ENCODE peak calls at places on chromosomes 6 and 20, in seven cellular contexts. One of them, this sample, is unnamed.

GRCh38 chr6:30238178-30238795 is 25.1 kb upstream of the TRIM26 start:
- DNase-seq in AG04450: no peak
- DNase-seq in kidney: no peak
- DNase-seq in ecto neural progenitor cell: no peak
- DNase-seq in mucosa of descending colon: no peak
- DNase-seq in NCI-H1092 treated with DMSO at 0.1 percent for 48 hours: no peak
- DNase-seq in spleen: no peak
- DNase-seq in this sample: no peak

GRCh38 chr6:6008648-6009421 is 2.1 kb upstream of the NRN1 start:
- DNase-seq in AG04450: no peak
- DNase-seq in kidney: peak
- DNase-seq in ecto neural progenitor cell: peak
- DNase-seq in mucosa of descending colon: peak
- DNase-seq in NCI-H1092 treated with DMSO at 0.1 percent for 48 hours: peak
- DNase-seq in spleen: peak
- DNase-seq in this sample: peak

GRCh38 chr20:14992071-14992654 is 654.8 kb upstream of the FLRT3 start:
- DNase-seq in AG04450: no peak
- DNase-seq in kidney: no peak
- DNase-seq in ecto neural progenitor cell: no peak
- DNase-seq in mucosa of descending colon: no peak
- DNase-seq in NCI-H1092 treated with DMSO at 0.1 percent for 48 hours: no peak
- DNase-seq in spleen: no peak
- DNase-seq in this sample: no peak

GRCh38 chr20:10686356-10687169 is 12.8 kb upstream of the JAG1 start:
- DNase-seq in AG04450: no peak
- DNase-seq in kidney: peak
- DNase-seq in ecto neural progenitor cell: peak
- DNase-seq in mucosa of descending colon: no peak
- DNase-seq in NCI-H1092 treated with DMSO at 0.1 percent for 48 hours: no peak
- DNase-seq in spleen: no peak
- DNase-seq in this sample: no peak

GRCh38 chr6:42295181-42295580 is 77.5 kb upstream of the MRPS10 start:
- DNase-seq in AG04450: no peak
- DNase-seq in kidney: peak
- DNase-seq in ecto neural progenitor cell: no peak
- DNase-seq in mucosa of descending colon: no peak
- DNase-seq in NCI-H1092 treated with DMSO at 0.1 percent for 48 hours: no peak
- DNase-seq in spleen: no peak
- DNase-seq in this sample: no peak

GRCh38 chr6:52517502-52518278 is 59.2 kb downstream of the TRAM2 start:
- DNase-seq in AG04450: peak
- DNase-seq in kidney: peak
- DNase-seq in ecto neural progenitor cell: peak
- DNase-seq in mucosa of descending colon: peak
- DNase-seq in NCI-H1092 treated with DMSO at 0.1 percent for 48 hours: no peak
- DNase-seq in spleen: no peak
- DNase-seq in this sample: peak

GRCh38 chr20:49775229-49775693 is 37.4 kb upstream of the SLC9A8 start:
- DNase-seq in AG04450: no peak
- DNase-seq in kidney: peak
- DNase-seq in ecto neural progenitor cell: no peak
- DNase-seq in mucosa of descending colon: peak
- DNase-seq in NCI-H1092 treated with DMSO at 0.1 percent for 48 hours: peak
- DNase-seq in spleen: no peak
- DNase-seq in this sample: peak

GRCh38 chr6:130848945-130849344 is 21.7 kb downstream of the SMLR1 start:
- DNase-seq in AG04450: no peak
- DNase-seq in kidney: no peak
- DNase-seq in ecto neural progenitor cell: no peak
- DNase-seq in mucosa of descending colon: no peak
- DNase-seq in NCI-H1092 treated with DMSO at 0.1 percent for 48 hours: no peak
- DNase-seq in spleen: no peak
- DNase-seq in this sample: no peak

GRCh38 chr6:144262470-144263369 is 22.4 kb upstream of the UTRN start:
- DNase-seq in AG04450: no peak
- DNase-seq in kidney: no peak
- DNase-seq in ecto neural progenitor cell: no peak
- DNase-seq in mucosa of descending colon: peak
- DNase-seq in NCI-H1092 treated with DMSO at 0.1 percent for 48 hours: no peak
- DNase-seq in spleen: no peak
- DNase-seq in this sample: peak

GRCh38 chr6:93916716-93917115 is 497.4 kb upstream of the EPHA7 start:
- DNase-seq in AG04450: no peak
- DNase-seq in kidney: no peak
- DNase-seq in ecto neural progenitor cell: no peak
- DNase-seq in mucosa of descending colon: no peak
- DNase-seq in NCI-H1092 treated with DMSO at 0.1 percent for 48 hours: no peak
- DNase-seq in spleen: no peak
- DNase-seq in this sample: no peak

GRCh38 chr6:125511809-125512341 is 210.1 kb upstream of the HDDC2 start:
- DNase-seq in AG04450: no peak
- DNase-seq in kidney: no peak
- DNase-seq in ecto neural progenitor cell: no peak
- DNase-seq in mucosa of descending colon: no peak
- DNase-seq in NCI-H1092 treated with DMSO at 0.1 percent for 48 hours: peak
- DNase-seq in spleen: no peak
- DNase-seq in this sample: no peak

GRCh38 chr6:110484321-110484720 is 7.9 kb upstream of the SLC22A16 start:
- DNase-seq in AG04450: no peak
- DNase-seq in kidney: no peak
- DNase-seq in ecto neural progenitor cell: no peak
- DNase-seq in mucosa of descending colon: no peak
- DNase-seq in NCI-H1092 treated with DMSO at 0.1 percent for 48 hours: no peak
- DNase-seq in spleen: no peak
- DNase-seq in this sample: no peak

GRCh38 chr20:37378785-37379598 is 33.1 kb downstream of the SRC start:
- DNase-seq in AG04450: no peak
- DNase-seq in kidney: peak
- DNase-seq in ecto neural progenitor cell: no peak
- DNase-seq in mucosa of descending colon: peak
- DNase-seq in NCI-H1092 treated with DMSO at 0.1 percent for 48 hours: no peak
- DNase-seq in spleen: peak
- DNase-seq in this sample: no peak

GRCh38 chr6:33592595-33593413 is 12.7 kb upstream of the BAK1 start:
- DNase-seq in AG04450: no peak
- DNase-seq in kidney: peak
- DNase-seq in ecto neural progenitor cell: peak
- DNase-seq in mucosa of descending colon: peak
- DNase-seq in NCI-H1092 treated with DMSO at 0.1 percent for 48 hours: no peak
- DNase-seq in spleen: peak
- DNase-seq in this sample: peak

GRCh38 chr20:58482416-58482815 is 32.8 kb downstream of the APCDD1L start:
- DNase-seq in AG04450: no peak
- DNase-seq in kidney: no peak
- DNase-seq in ecto neural progenitor cell: no peak
- DNase-seq in mucosa of descending colon: no peak
- DNase-seq in NCI-H1092 treated with DMSO at 0.1 percent for 48 hours: no peak
- DNase-seq in spleen: no peak
- DNase-seq in this sample: no peak

GRCh38 chr6:5457036-5457435 is 195.7 kb downstream of the FARS2 start:
- DNase-seq in AG04450: no peak
- DNase-seq in kidney: peak
- DNase-seq in ecto neural progenitor cell: no peak
- DNase-seq in mucosa of descending colon: no peak
- DNase-seq in NCI-H1092 treated with DMSO at 0.1 percent for 48 hours: peak
- DNase-seq in spleen: no peak
- DNase-seq in this sample: no peak

GRCh38 chr20:57440678-57441509 is 49.7 kb downstream of the RBM38 start:
- DNase-seq in AG04450: peak
- DNase-seq in kidney: peak
- DNase-seq in ecto neural progenitor cell: peak
- DNase-seq in mucosa of descending colon: peak
- DNase-seq in NCI-H1092 treated with DMSO at 0.1 percent for 48 hours: peak
- DNase-seq in spleen: peak
- DNase-seq in this sample: peak

GRCh38 chr6:131519670-131520436 is 53.2 kb upstream of the ARG1 start:
- DNase-seq in AG04450: no peak
- DNase-seq in kidney: no peak
- DNase-seq in ecto neural progenitor cell: no peak
- DNase-seq in mucosa of descending colon: no peak
- DNase-seq in NCI-H1092 treated with DMSO at 0.1 percent for 48 hours: peak
- DNase-seq in spleen: no peak
- DNase-seq in this sample: peak

GRCh38 chr20:58021481-58021880 is 207.0 kb downstream of the ANKRD60 start:
- DNase-seq in AG04450: no peak
- DNase-seq in kidney: peak
- DNase-seq in ecto neural progenitor cell: peak
- DNase-seq in mucosa of descending colon: no peak
- DNase-seq in NCI-H1092 treated with DMSO at 0.1 percent for 48 hours: no peak
- DNase-seq in spleen: no peak
- DNase-seq in this sample: no peak

GRCh38 chr6:50610562-50610961 is 102.8 kb upstream of the TFAP2D start:
- DNase-seq in AG04450: no peak
- DNase-seq in kidney: no peak
- DNase-seq in ecto neural progenitor cell: no peak
- DNase-seq in mucosa of descending colon: no peak
- DNase-seq in NCI-H1092 treated with DMSO at 0.1 percent for 48 hours: no peak
- DNase-seq in spleen: no peak
- DNase-seq in this sample: no peak

GRCh38 chr20:63706852-63707557 is 771 bp downstream of the ARFRP1 start:
- DNase-seq in AG04450: no peak
- DNase-seq in kidney: peak
- DNase-seq in ecto neural progenitor cell: no peak
- DNase-seq in mucosa of descending colon: peak
- DNase-seq in NCI-H1092 treated with DMSO at 0.1 percent for 48 hours: no peak
- DNase-seq in spleen: peak
- DNase-seq in this sample: peak

GRCh38 chr20:46128310-46129151 is 10.4 kb downstream of the CD40 start:
- DNase-seq in AG04450: no peak
- DNase-seq in kidney: peak
- DNase-seq in ecto neural progenitor cell: peak
- DNase-seq in mucosa of descending colon: no peak
- DNase-seq in NCI-H1092 treated with DMSO at 0.1 percent for 48 hours: peak
- DNase-seq in spleen: peak
- DNase-seq in this sample: no peak

GRCh38 chr20:20130399-20130798 is 78.1 kb downstream of the CFAP61 start:
- DNase-seq in AG04450: no peak
- DNase-seq in kidney: no peak
- DNase-seq in ecto neural progenitor cell: no peak
- DNase-seq in mucosa of descending colon: no peak
- DNase-seq in NCI-H1092 treated with DMSO at 0.1 percent for 48 hours: peak
- DNase-seq in spleen: no peak
- DNase-seq in this sample: no peak

GRCh38 chr6:73394577-73395354 is at the start of gene DDX43:
- DNase-seq in AG04450: no peak
- DNase-seq in kidney: peak
- DNase-seq in ecto neural progenitor cell: no peak
- DNase-seq in mucosa of descending colon: peak
- DNase-seq in NCI-H1092 treated with DMSO at 0.1 percent for 48 hours: peak
- DNase-seq in spleen: peak
- DNase-seq in this sample: peak

GRCh38 chr6:151647871-151648639 is 154.2 kb downstream of the CCDC170 start:
- DNase-seq in AG04450: no peak
- DNase-seq in kidney: no peak
- DNase-seq in ecto neural progenitor cell: peak
- DNase-seq in mucosa of descending colon: no peak
- DNase-seq in NCI-H1092 treated with DMSO at 0.1 percent for 48 hours: no peak
- DNase-seq in spleen: no peak
- DNase-seq in this sample: no peak

GRCh38 chr6:139888691-139889122 is 514.3 kb upstream of the CITED2 start:
- DNase-seq in AG04450: no peak
- DNase-seq in kidney: no peak
- DNase-seq in ecto neural progenitor cell: peak
- DNase-seq in mucosa of descending colon: no peak
- DNase-seq in NCI-H1092 treated with DMSO at 0.1 percent for 48 hours: no peak
- DNase-seq in spleen: no peak
- DNase-seq in this sample: no peak

GRCh38 chr6:151317206-151317994 is 74.0 kb downstream of the ZBTB2 start:
- DNase-seq in AG04450: no peak
- DNase-seq in kidney: no peak
- DNase-seq in ecto neural progenitor cell: no peak
- DNase-seq in mucosa of descending colon: no peak
- DNase-seq in NCI-H1092 treated with DMSO at 0.1 percent for 48 hours: no peak
- DNase-seq in spleen: no peak
- DNase-seq in this sample: no peak

GRCh38 chr6:165662041-165662491 is 975 bp downstream of the PDE10A start:
- DNase-seq in AG04450: no peak
- DNase-seq in kidney: peak
- DNase-seq in ecto neural progenitor cell: peak
- DNase-seq in mucosa of descending colon: no peak
- DNase-seq in NCI-H1092 treated with DMSO at 0.1 percent for 48 hours: peak
- DNase-seq in spleen: no peak
- DNase-seq in this sample: no peak

GRCh38 chr20:46324379-46324778 is 16.1 kb upstream of the CDH22 start:
- DNase-seq in AG04450: no peak
- DNase-seq in kidney: no peak
- DNase-seq in ecto neural progenitor cell: no peak
- DNase-seq in mucosa of descending colon: no peak
- DNase-seq in NCI-H1092 treated with DMSO at 0.1 percent for 48 hours: no peak
- DNase-seq in spleen: no peak
- DNase-seq in this sample: no peak

GRCh38 chr6:8658391-8658790 is 223.0 kb upstream of the SLC35B3 start:
- DNase-seq in AG04450: no peak
- DNase-seq in kidney: no peak
- DNase-seq in ecto neural progenitor cell: no peak
- DNase-seq in mucosa of descending colon: no peak
- DNase-seq in NCI-H1092 treated with DMSO at 0.1 percent for 48 hours: no peak
- DNase-seq in spleen: no peak
- DNase-seq in this sample: no peak

GRCh38 chr6:166466178-166467122 is 83.7 kb upstream of the MPC1 start:
- DNase-seq in AG04450: peak
- DNase-seq in kidney: peak
- DNase-seq in ecto neural progenitor cell: no peak
- DNase-seq in mucosa of descending colon: no peak
- DNase-seq in NCI-H1092 treated with DMSO at 0.1 percent for 48 hours: no peak
- DNase-seq in spleen: no peak
- DNase-seq in this sample: no peak

GRCh38 chr6:53300656-53301551 is 47.8 kb downstream of the ELOVL5 start:
- DNase-seq in AG04450: no peak
- DNase-seq in kidney: no peak
- DNase-seq in ecto neural progenitor cell: no peak
- DNase-seq in mucosa of descending colon: no peak
- DNase-seq in NCI-H1092 treated with DMSO at 0.1 percent for 48 hours: no peak
- DNase-seq in spleen: peak
- DNase-seq in this sample: no peak

GRCh38 chr6:17703256-17703694 is 3.5 kb downstream of the NUP153 start:
- DNase-seq in AG04450: peak
- DNase-seq in kidney: no peak
- DNase-seq in ecto neural progenitor cell: no peak
- DNase-seq in mucosa of descending colon: no peak
- DNase-seq in NCI-H1092 treated with DMSO at 0.1 percent for 48 hours: no peak
- DNase-seq in spleen: no peak
- DNase-seq in this sample: no peak

GRCh38 chr20:56244259-56244658 is 4.3 kb upstream of the MC3R start:
- DNase-seq in AG04450: no peak
- DNase-seq in kidney: no peak
- DNase-seq in ecto neural progenitor cell: no peak
- DNase-seq in mucosa of descending colon: no peak
- DNase-seq in NCI-H1092 treated with DMSO at 0.1 percent for 48 hours: no peak
- DNase-seq in spleen: no peak
- DNase-seq in this sample: no peak

GRCh38 chr6:32223258-32224235 is at the start of gene NOTCH4:
- DNase-seq in AG04450: no peak
- DNase-seq in kidney: no peak
- DNase-seq in ecto neural progenitor cell: no peak
- DNase-seq in mucosa of descending colon: no peak
- DNase-seq in NCI-H1092 treated with DMSO at 0.1 percent for 48 hours: no peak
- DNase-seq in spleen: no peak
- DNase-seq in this sample: no peak

GRCh38 chr6:139744038-139744437 is 369.6 kb upstream of the CITED2 start:
- DNase-seq in AG04450: no peak
- DNase-seq in kidney: no peak
- DNase-seq in ecto neural progenitor cell: no peak
- DNase-seq in mucosa of descending colon: no peak
- DNase-seq in NCI-H1092 treated with DMSO at 0.1 percent for 48 hours: no peak
- DNase-seq in spleen: no peak
- DNase-seq in this sample: no peak